ENCODE peak calls at places on chromosomes 1 and 21, in eight cellular contexts. H is cardiac muscle cell, Q is Caco-2, M is AG09309, X is heart left ventricle, Y is mucosa of descending colon, B is neural progenitor cell, C is ascending aorta. U is an unnamed sample.
A peak's percentile ranks its signal among the peaks of the same experiment; 100 is the strongest.

GRCh38 chr1:25748531-25749205 is 51.3 kb upstream of the SELENON start:
- DNase-seq in H (no peak), Q (no peak), M (no peak), X (no peak), Y (no peak), B (no peak), C (no peak), U (peak; percentile 43)

GRCh38 chr1:228256626-228257375 is 49.0 kb downstream of the OBSCN start:
- DNase-seq in H (no peak), Q (no peak), M (no peak), X (no peak), Y (no peak), B (no peak), C (no peak), U (no peak)

GRCh38 chr1:46021046-46021822 is 111.2 kb downstream of the PIK3R3 start:
- DNase-seq in H (no peak), Q (no peak), M (no peak), X (no peak), Y (no peak), B (no peak), C (no peak), U (peak; percentile 63)

GRCh38 chr1:9149837-9150581 is 21.1 kb upstream of the GPR157 start:
- DNase-seq in H (peak; percentile 47), Q (no peak), M (no peak), X (peak; percentile 61), Y (no peak), B (no peak), C (peak; percentile 72), U (no peak)

GRCh38 chr1:238466459-238466858 is 575.7 kb upstream of the ZP4 start:
- DNase-seq in H (no peak), Q (no peak), M (no peak), X (no peak), Y (no peak), B (no peak), C (no peak), U (no peak)

GRCh38 chr1:232891656-232892317 is 58.6 kb upstream of the NTPCR start:
- DNase-seq in H (no peak), Q (no peak), M (peak; percentile 42), X (no peak), Y (no peak), B (no peak), C (no peak), U (no peak)

GRCh38 chr1:6858586-6858985 is 73.3 kb downstream of the CAMTA1 start:
- DNase-seq in H (no peak), Q (no peak), M (no peak), X (no peak), Y (no peak), B (no peak), C (no peak), U (no peak)

GRCh38 chr1:154446292-154446691 is 41.1 kb downstream of the IL6R start:
- DNase-seq in H (no peak), Q (no peak), M (peak; percentile 75), X (no peak), Y (peak; percentile 50), B (no peak), C (no peak), U (no peak)

GRCh38 chr1:176165573-176165972 is 41.5 kb downstream of the COP1 start:
- DNase-seq in H (no peak), Q (no peak), M (no peak), X (no peak), Y (no peak), B (no peak), C (no peak), U (no peak)

GRCh38 chr1:59856725-59857338 is 42.1 kb downstream of the HOOK1 start:
- DNase-seq in H (no peak), Q (peak; percentile 70), M (no peak), X (no peak), Y (no peak), B (no peak), C (no peak), U (peak; percentile 46)

GRCh38 chr1:147669475-147670318 is 627 bp downstream of the ACP6 start:
- DNase-seq in H (peak; percentile 60), Q (peak; percentile 64), M (no peak), X (peak; percentile 32), Y (peak; percentile 77), B (peak; percentile 64), C (peak; percentile 73), U (peak; percentile 30)

GRCh38 chr1:213397638-213398037 is 346.6 kb downstream of the RPS6KC1 start:
- DNase-seq in H (no peak), Q (no peak), M (no peak), X (no peak), Y (no peak), B (no peak), C (no peak), U (no peak)

GRCh38 chr1:220189750-220190347 is 82.4 kb downstream of the RAB3GAP2 start:
- DNase-seq in H (peak; percentile 18), Q (no peak), M (no peak), X (no peak), Y (no peak), B (peak; percentile 5), C (no peak), U (peak; percentile 27)

GRCh38 chr1:155184835-155185782 is 11.5 kb downstream of the TRIM46 start:
- DNase-seq in H (no peak), Q (peak; percentile 29), M (no peak), X (no peak), Y (peak; percentile 80), B (no peak), C (no peak), U (no peak)

GRCh38 chr1:246280551-246280950 is 226.5 kb downstream of the SMYD3 start:
- DNase-seq in H (peak; percentile 31), Q (no peak), M (no peak), X (no peak), Y (no peak), B (no peak), C (no peak), U (no peak)

GRCh38 chr1:64659478-64659877 is 85.4 kb upstream of the RAVER2 start:
- DNase-seq in H (no peak), Q (peak; percentile 33), M (no peak), X (no peak), Y (no peak), B (no peak), C (no peak), U (no peak)

GRCh38 chr21:35051287-35051818 is 2.3 kb upstream of the RUNX1 start:
- DNase-seq in H (peak; percentile 73), Q (peak; percentile 66), M (peak; percentile 70), X (peak; percentile 83), Y (peak; percentile 92), B (peak; percentile 87), C (peak; percentile 88), U (peak; percentile 36)
- H3K4me3 ChIP-seq in H (no peak overlapping the region), Q (no peak overlapping the region), M (no peak overlapping the region), X (no peak overlapping the region), Y (no peak overlapping the region), B (no peak overlapping the region), C (no peak overlapping the region), U (no peak overlapping the region)

DNA sequence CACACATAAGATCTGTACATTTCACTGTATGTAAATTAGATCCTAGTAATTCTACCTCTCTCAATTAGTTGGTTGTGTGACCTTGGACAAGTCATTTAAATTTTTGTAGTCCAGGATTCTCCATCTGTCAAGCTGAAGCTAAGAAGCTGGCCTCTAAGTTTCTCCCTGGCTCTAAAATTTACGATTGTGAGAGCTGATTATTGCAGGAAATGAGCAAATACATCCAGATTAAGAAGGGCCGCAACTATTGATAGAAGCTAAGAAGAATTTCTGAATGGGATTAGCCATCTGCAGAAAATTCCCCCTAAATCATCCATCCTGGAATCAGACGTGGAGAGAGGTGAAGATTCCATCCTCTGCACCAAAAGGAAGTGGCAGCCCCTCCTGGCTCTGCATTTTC is 55.0 kb downstream of the HIVEP3 start:
- DNase-seq in H (no peak), Q (no peak), M (no peak), X (no peak), Y (no peak), B (no peak), C (no peak), U (no peak)
- H3K4me3 ChIP-seq in H (no peak overlapping the region), Q (no peak overlapping the region), M (no peak overlapping the region), X (no peak overlapping the region), Y (no peak overlapping the region), B (no peak overlapping the region), C (no peak overlapping the region), U (no peak overlapping the region)

DNA sequence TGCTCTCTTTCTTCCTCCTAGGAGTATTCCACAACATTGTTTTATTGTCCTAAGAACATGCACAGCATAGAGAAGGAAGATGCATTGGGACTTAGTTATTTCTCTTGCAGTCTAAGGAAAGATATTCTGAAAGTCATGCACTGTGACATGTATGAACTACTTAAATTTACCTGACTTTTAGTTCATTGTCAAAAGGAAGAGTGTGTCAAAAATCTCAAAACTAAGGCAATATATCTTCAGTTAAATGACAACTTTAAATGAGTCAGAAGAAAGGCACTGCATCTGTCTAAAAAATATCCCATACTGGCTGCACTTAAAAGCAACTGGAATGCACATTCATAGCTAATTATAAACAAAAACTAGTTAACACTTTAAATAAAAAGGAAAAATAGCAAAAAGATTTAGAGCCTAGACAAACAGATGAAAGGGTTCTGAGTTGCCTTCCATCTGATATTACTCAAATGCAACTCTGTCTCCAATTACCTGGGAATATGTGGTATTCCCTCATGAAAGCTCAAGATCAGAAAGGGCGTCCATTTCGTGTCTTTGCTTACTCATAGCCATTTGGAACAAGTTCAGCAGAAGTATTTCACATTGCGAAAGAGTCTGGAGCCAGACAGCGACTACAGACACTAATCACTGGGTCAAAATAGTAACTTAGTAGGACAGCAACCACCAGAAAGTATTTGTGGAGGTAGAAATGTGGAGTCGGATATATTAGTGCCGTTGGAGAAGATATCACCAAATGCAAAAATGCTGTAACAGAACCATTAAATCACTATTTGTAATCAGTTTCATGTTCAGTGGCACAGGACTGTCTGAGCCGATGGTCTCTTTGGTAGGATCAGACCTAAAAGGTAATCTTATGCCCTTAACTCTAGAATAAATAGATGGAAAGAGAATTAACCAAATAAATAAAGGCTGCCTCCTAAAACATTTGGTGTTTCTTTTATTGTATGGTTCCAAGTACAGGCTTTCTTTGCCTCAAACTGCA is 225.7 kb downstream of the GREM2 start:
- DNase-seq in H (no peak), Q (no peak), M (peak; percentile 86), X (no peak), Y (no peak), B (no peak), C (no peak), U (no peak)
- H3K4me3 ChIP-seq in H (no peak overlapping the region), Q (no peak overlapping the region), M (no peak overlapping the region), X (no peak overlapping the region), Y (no peak overlapping the region), B (no peak overlapping the region), C (no peak overlapping the region), U (no peak overlapping the region)

DNA sequence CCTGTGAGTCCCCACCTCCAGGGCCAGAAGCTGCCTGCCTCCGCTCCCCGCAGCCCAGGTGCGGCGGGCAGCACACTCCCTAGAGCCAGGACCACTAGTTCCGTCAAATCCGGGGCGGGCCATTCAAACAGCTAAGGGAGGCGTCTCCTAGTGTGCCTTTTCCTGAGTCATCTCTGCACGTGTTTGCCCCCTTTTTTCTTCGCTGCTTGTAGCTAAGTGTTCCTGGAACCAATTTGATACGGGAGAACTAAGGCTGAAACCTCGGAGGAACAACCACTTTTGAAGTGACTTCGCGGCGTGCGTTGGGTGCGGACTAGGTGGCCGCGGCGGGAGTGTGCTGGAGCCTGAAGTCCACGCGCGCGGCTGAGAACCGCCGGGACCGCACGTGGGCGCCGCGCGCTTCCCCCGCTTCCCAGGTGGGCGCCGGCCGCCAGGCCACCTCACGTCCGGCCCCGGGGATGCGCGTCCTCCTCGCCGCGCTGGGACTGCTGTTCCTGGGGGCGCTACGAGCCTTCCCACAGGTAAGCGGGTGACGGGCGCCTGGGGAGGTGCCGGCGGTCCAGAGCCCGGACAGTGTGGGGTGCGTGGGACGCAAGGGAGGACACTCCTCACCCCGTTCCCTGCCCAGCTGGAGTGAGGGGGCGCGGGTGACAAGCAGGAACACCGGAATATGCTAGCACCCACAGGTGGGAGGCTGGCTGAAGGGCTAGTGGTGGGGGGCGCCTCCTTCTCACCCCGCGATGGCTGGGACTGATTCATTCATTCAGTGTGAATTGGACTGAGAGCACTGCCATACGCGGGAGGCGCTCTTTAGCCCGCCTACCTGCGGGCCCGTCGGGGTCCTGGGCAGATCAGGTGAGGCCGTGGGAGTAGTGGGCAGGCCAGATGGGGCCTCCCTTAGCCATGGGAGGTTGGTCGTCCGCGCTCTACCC is at the start of gene TNFRSF8:
- DNase-seq in H (peak; percentile 17), Q (no peak), M (no peak), X (no peak), Y (no peak), B (peak; percentile 33), C (no peak), U (no peak)
- H3K4me3 ChIP-seq in H (peak within 1 kb of the TSS; percentile 13), Q (no peak within 1 kb of the TSS), M (no peak within 1 kb of the TSS), X (no peak within 1 kb of the TSS), Y (no peak within 1 kb of the TSS), B (peak within 1 kb of the TSS; percentile 40), C (peak within 1 kb of the TSS; percentile 23), U (no peak within 1 kb of the TSS)